ENCODE peak calls at places on chromosomes 2 and 18, in six cellular contexts. C is A549, P is esophagus squamous epithelium, E is heart left ventricle, A is lower leg skin, J is uterus. S is an unnamed sample.

GRCh38 chr2:154161286-154161685 is 289.6 kb downstream of the GALNT13 start:
- DNase-seq in C (no peak), P (no peak), E (no peak), A (no peak), J (no peak), S (no peak)

GRCh38 chr2:170462433-170463205 is 252.5 kb upstream of the SP5 start:
- DNase-seq in C (no peak), P (no peak), E (no peak), A (no peak), J (no peak), S (no peak)

GRCh38 chr2:199606193-199606780 is 148.5 kb upstream of the SATB2 start:
- DNase-seq in C (no peak), P (no peak), E (no peak), A (no peak), J (no peak), S (no peak)

GRCh38 chr2:98524168-98524567 is 79.5 kb downstream of the INPP4A start:
- DNase-seq in C (no peak), P (no peak), E (no peak), A (no peak), J (no peak), S (no peak)

GRCh38 chr2:69643602-69644505 is at the start of gene AAK1:
- DNase-seq in C (peak; percentile 94), P (peak; percentile 24), E (peak; percentile 94), A (peak; percentile 84), J (peak; percentile 88), S (peak; percentile 82)

GRCh38 chr2:55761526-55761925 is 67.9 kb upstream of the PNPT1 start:
- DNase-seq in C (no peak), P (no peak), E (no peak), A (no peak), J (no peak), S (peak; percentile 9)

GRCh38 chr2:14427982-14428567 is 204.4 kb upstream of the LRATD1 start:
- DNase-seq in C (no peak), P (no peak), E (no peak), A (peak; percentile 41), J (no peak), S (peak; percentile 41)

GRCh38 chr2:192194866-192195547 is at the start of gene TMEFF2:
- DNase-seq in C (peak; percentile 81), P (no peak), E (peak; percentile 36), A (peak; percentile 22), J (peak; percentile 26), S (peak; percentile 21)

GRCh38 chr2:210360412-210360811 is 45.4 kb upstream of the MYL1 start:
- DNase-seq in C (no peak), P (no peak), E (no peak), A (no peak), J (no peak), S (no peak)

GRCh38 chr2:43387092-43388062 is 161.0 kb upstream of the ZFP36L2 start:
- DNase-seq in C (no peak), P (no peak), E (no peak), A (no peak), J (no peak), S (no peak)

GRCh38 chr2:105380432-105381118 is 18.3 kb downstream of the FHL2 start:
- DNase-seq in C (no peak), P (no peak), E (no peak), A (no peak), J (no peak), S (no peak)

GRCh38 chr2:120862254-120863172 is 126.8 kb downstream of the GLI2 start:
- DNase-seq in C (no peak), P (no peak), E (no peak), A (no peak), J (no peak), S (no peak)

DNA sequence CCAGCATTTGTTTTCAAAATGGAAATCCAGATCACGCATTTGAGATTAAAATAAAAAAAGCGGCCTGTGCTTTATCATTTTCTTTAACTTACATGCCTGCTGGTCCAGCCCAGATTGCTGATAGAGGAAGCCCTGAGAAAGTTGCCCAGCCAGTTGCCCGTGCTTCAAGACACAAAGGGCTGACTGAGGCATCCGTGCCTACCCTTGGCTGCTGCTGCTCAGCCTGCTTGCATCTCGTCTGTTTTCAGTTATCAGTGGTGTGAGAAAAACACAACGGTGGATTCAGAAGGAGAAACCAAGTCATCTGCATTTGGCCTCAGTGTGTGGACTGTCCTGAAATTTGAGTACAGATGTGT is 85.0 kb downstream of the NEDD4L start:
- DNase-seq in C (no peak), P (no peak), E (no peak), A (no peak), J (no peak), S (no peak)
- H3K4me3 ChIP-seq in C (no peak overlapping the region), P (no peak overlapping the region), E (no peak overlapping the region), A (no peak overlapping the region), J (no peak overlapping the region), S (no peak overlapping the region)

GRCh38 chr2:9803023-9803805 is 40.1 kb upstream of the TAF1B start:
- DNase-seq in C (no peak), P (no peak), E (no peak), A (no peak), J (no peak), S (no peak)
- TF ChIP-seq POLR2A in C (no peak), P (no peak), E (no peak), A (no peak), J (no peak), S (no peak)

DNA sequence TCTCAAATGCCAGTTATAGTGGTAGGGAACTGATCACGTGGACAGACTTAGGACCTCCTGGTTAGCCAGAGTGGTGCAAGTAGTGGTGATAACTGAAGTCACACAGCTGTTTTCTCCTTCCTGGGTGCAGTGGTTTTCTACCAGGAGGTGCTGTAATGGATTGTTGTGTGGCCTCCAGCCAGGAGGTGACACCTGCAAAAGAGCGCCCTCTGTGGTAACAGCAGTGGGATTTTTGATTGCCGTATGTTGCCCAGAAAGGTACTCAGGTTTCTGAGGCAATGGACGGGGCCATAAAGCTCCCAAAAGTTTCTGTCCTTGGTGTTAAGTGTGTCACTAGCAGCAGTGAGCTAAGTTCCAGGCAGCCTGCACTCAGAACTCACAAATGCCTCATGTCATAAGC is 1358.1 kb upstream of the DDX18 start:
- DNase-seq in C (no peak), P (no peak), E (no peak), A (no peak), J (no peak), S (no peak)
- TF ChIP-seq CTCF in C (no peak), P (no peak), E (no peak), A (no peak), J (no peak), S (no peak)

DNA sequence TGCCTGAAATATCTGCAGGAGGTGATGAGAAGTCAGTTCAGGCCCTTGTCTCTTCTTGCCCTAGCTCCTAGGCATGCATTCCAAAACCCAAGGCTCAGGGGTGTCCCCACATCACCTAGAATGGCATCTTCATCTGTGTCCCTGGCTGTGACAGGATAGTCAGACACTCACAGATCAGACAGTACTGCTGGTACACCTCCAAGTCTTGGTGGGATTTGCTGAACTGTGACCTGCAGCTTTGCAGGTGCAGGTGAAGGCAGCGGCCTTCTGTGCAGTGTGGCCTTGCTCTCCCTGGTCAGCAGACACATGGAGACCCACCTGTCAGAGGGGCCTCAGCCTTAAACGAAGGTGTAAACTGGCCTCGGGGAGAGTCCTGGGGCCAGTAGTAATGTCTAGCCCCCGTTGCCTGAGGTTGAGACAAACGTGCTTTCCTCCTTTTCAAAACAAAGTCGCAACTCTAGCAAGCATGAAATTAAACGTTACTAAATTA is 42.7 kb downstream of the MBP start:
- DNase-seq in C (no peak), P (no peak), E (no peak), A (no peak), J (no peak), S (no peak)
- H3K4me3 ChIP-seq in C (no peak overlapping the region), P (no peak overlapping the region), E (no peak overlapping the region), A (no peak overlapping the region), J (no peak overlapping the region), S (no peak overlapping the region)

GRCh38 chr2:151619337-151619989 is 114.8 kb downstream of the NEB start:
- DNase-seq in C (peak; percentile 68), P (no peak), E (no peak), A (no peak), J (no peak), S (no peak)
- TF ChIP-seq POLR2A in C (no peak), P (no peak), E (no peak), A (no peak), J (no peak), S (no peak)

GRCh38 chr2:177056540-177056939 is 156.1 kb upstream of the HNRNPA3 start:
- DNase-seq in C (peak; percentile 5), P (no peak), E (no peak), A (no peak), J (peak; percentile 34), S (no peak)
- TF ChIP-seq CTCF in C (no peak), P (no peak), E (no peak), A (no peak), J (no peak), S (no peak)

S was measured in tibial nerve.